ENCODE peak calls at places on chromosomes 4 and X, in eight cellular contexts. One of them, this sample, is unnamed.

GRCh38 chrX:124033821-124034220 is 72.3 kb downstream of the STAG2 start:
- DNase-seq in breast epithelium: no peak
- DNase-seq in suprapubic skin: no peak
- DNase-seq in stomach: no peak
- DNase-seq in esophagus muscularis mucosa: no peak
- DNase-seq in GM12891: no peak
- DNase-seq in transverse colon: no peak
- DNase-seq in HCT116: no peak
- DNase-seq in this sample: no peak

GRCh38 chr4:20761826-20762225 is 61.6 kb downstream of the PACRGL start:
- DNase-seq in HCT116: no peak
- DNase-seq in stomach: no peak
- DNase-seq in breast epithelium: no peak
- DNase-seq in transverse colon: no peak
- DNase-seq in suprapubic skin: no peak
- DNase-seq in esophagus muscularis mucosa: no peak
- DNase-seq in GM12891: no peak
- DNase-seq in this sample: no peak

GRCh38 chr4:27692098-27692679 is 831.5 kb downstream of the STIM2 start:
- DNase-seq in HCT116: peak
- DNase-seq in transverse colon: no peak
- DNase-seq in esophagus muscularis mucosa: no peak
- DNase-seq in GM12891: no peak
- DNase-seq in suprapubic skin: no peak
- DNase-seq in stomach: no peak
- DNase-seq in breast epithelium: no peak
- DNase-seq in this sample: no peak

GRCh38 chr4:128341634-128342033 is 54.0 kb upstream of the PGRMC2 start:
- DNase-seq in stomach: no peak
- DNase-seq in GM12891: no peak
- DNase-seq in transverse colon: no peak
- DNase-seq in HCT116: no peak
- DNase-seq in esophagus muscularis mucosa: no peak
- DNase-seq in suprapubic skin: no peak
- DNase-seq in breast epithelium: no peak
- DNase-seq in this sample: no peak

GRCh38 chr4:95531141-95531540 is 17.6 kb downstream of the UNC5C start:
- DNase-seq in transverse colon: no peak
- DNase-seq in stomach: no peak
- DNase-seq in suprapubic skin: no peak
- DNase-seq in breast epithelium: no peak
- DNase-seq in esophagus muscularis mucosa: no peak
- DNase-seq in HCT116: no peak
- DNase-seq in GM12891: no peak
- DNase-seq in this sample: no peak

GRCh38 chr4:5545271-5545670 is 163.1 kb downstream of the EVC2 start:
- DNase-seq in esophagus muscularis mucosa: no peak
- DNase-seq in breast epithelium: no peak
- DNase-seq in HCT116: no peak
- DNase-seq in stomach: no peak
- DNase-seq in suprapubic skin: no peak
- DNase-seq in GM12891: no peak
- DNase-seq in transverse colon: no peak
- DNase-seq in this sample: no peak

GRCh38 chr4:151719045-151719743 is 41.6 kb downstream of the GATB start:
- DNase-seq in stomach: no peak
- DNase-seq in esophagus muscularis mucosa: no peak
- DNase-seq in suprapubic skin: no peak
- DNase-seq in transverse colon: no peak
- DNase-seq in breast epithelium: no peak
- DNase-seq in HCT116: no peak
- DNase-seq in GM12891: no peak
- DNase-seq in this sample: no peak

GRCh38 chrX:118718737-118719136 is 8.7 kb upstream of the IL13RA1 start:
- DNase-seq in breast epithelium: no peak
- DNase-seq in esophagus muscularis mucosa: no peak
- DNase-seq in GM12891: no peak
- DNase-seq in HCT116: no peak
- DNase-seq in transverse colon: no peak
- DNase-seq in stomach: no peak
- DNase-seq in suprapubic skin: no peak
- DNase-seq in this sample: no peak

GRCh38 chrX:121231566-121232358 is 184.4 kb downstream of the GLUD2 start:
- DNase-seq in breast epithelium: no peak
- DNase-seq in stomach: no peak
- DNase-seq in HCT116: no peak
- DNase-seq in transverse colon: no peak
- DNase-seq in suprapubic skin: no peak
- DNase-seq in GM12891: no peak
- DNase-seq in esophagus muscularis mucosa: no peak
- DNase-seq in this sample: no peak

GRCh38 chrX:153766871-153767673 is 3.0 kb downstream of the PLXNB3 start:
- DNase-seq in stomach: no peak
- DNase-seq in GM12891: no peak
- DNase-seq in breast epithelium: no peak
- DNase-seq in HCT116: no peak
- DNase-seq in suprapubic skin: peak
- DNase-seq in esophagus muscularis mucosa: no peak
- DNase-seq in transverse colon: peak
- DNase-seq in this sample: peak

GRCh38 chrX:103629295-103630170 is 758 bp downstream of the TCEAL1 start:
- DNase-seq in transverse colon: peak
- DNase-seq in breast epithelium: peak
- DNase-seq in HCT116: no peak
- DNase-seq in esophagus muscularis mucosa: no peak
- DNase-seq in GM12891: no peak
- DNase-seq in suprapubic skin: peak
- DNase-seq in stomach: peak
- DNase-seq in this sample: no peak

GRCh38 chrX:42093756-42094155 is 170.4 kb upstream of the CASK start:
- DNase-seq in suprapubic skin: no peak
- DNase-seq in GM12891: no peak
- DNase-seq in esophagus muscularis mucosa: no peak
- DNase-seq in stomach: no peak
- DNase-seq in transverse colon: no peak
- DNase-seq in breast epithelium: no peak
- DNase-seq in HCT116: no peak
- DNase-seq in this sample: no peak

GRCh38 chrX:42097491-42097890 is 174.1 kb upstream of the CASK start:
- DNase-seq in transverse colon: no peak
- DNase-seq in suprapubic skin: no peak
- DNase-seq in GM12891: no peak
- DNase-seq in stomach: no peak
- DNase-seq in esophagus muscularis mucosa: no peak
- DNase-seq in breast epithelium: no peak
- DNase-seq in HCT116: no peak
- DNase-seq in this sample: no peak

GRCh38 chrX:42098897-42099296 is 175.5 kb upstream of the CASK start:
- DNase-seq in GM12891: no peak
- DNase-seq in breast epithelium: no peak
- DNase-seq in stomach: no peak
- DNase-seq in esophagus muscularis mucosa: no peak
- DNase-seq in suprapubic skin: no peak
- DNase-seq in transverse colon: no peak
- DNase-seq in HCT116: no peak
- DNase-seq in this sample: no peak

GRCh38 chrX:42094208-42094607 is 170.9 kb upstream of the CASK start:
- DNase-seq in suprapubic skin: no peak
- DNase-seq in esophagus muscularis mucosa: no peak
- DNase-seq in HCT116: no peak
- DNase-seq in stomach: no peak
- DNase-seq in transverse colon: no peak
- DNase-seq in breast epithelium: no peak
- DNase-seq in GM12891: no peak
- DNase-seq in this sample: no peak

DNA sequence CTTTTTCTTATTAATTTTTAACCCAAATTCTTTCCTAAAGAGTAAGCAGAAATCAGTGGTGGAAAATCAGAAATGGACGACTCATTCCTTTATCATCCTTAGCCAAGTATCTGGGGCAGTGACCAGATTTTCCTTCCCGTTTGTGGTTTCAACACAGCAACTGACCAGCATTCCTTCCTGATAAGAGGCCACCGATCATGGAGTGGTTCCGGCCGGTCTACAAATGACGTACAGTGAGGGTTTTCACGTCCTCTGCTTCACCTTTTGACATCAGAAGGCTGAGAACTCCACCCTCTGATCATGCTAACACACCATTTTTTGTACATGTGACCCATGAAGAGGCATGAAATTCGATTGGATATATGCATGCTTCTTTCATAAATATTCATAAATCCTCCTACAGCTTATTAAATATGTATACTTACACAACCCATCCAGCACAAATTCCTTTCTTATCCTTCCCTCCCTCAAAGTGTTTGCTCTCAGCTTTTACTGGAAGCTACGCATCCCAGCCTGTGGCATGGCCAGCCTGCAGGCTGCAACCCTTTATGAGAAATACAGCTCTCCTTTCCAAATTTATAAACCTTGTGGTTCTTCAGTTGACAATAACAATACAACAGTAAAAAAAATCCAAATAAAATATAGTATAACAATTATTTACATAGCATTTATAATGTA is 173.0 kb upstream of the CASK start:
- DNase-seq in esophagus muscularis mucosa: no peak
- DNase-seq in transverse colon: no peak
- DNase-seq in stomach: peak
- DNase-seq in suprapubic skin: no peak
- DNase-seq in breast epithelium: no peak
- DNase-seq in GM12891: no peak
- DNase-seq in HCT116: peak
- DNase-seq in this sample: no peak
- TF ChIP-seq POLR2AphosphoS5 in esophagus muscularis mucosa: no peak
- TF ChIP-seq POLR2AphosphoS5 in transverse colon: no peak
- TF ChIP-seq POLR2AphosphoS5 in stomach: no peak
- TF ChIP-seq POLR2AphosphoS5 in suprapubic skin: no peak
- TF ChIP-seq POLR2AphosphoS5 in breast epithelium: no peak
- TF ChIP-seq POLR2AphosphoS5 in GM12891: no peak
- TF ChIP-seq POLR2AphosphoS5 in HCT116: no peak
- TF ChIP-seq POLR2AphosphoS5 in this sample: no peak

GRCh38 chrX:19386679-19387078 is 43.0 kb downstream of the PDHA1 start:
- DNase-seq in stomach: no peak
- DNase-seq in breast epithelium: no peak
- DNase-seq in GM12891: no peak
- DNase-seq in suprapubic skin: no peak
- DNase-seq in transverse colon: no peak
- DNase-seq in HCT116: no peak
- DNase-seq in esophagus muscularis mucosa: no peak
- DNase-seq in this sample: no peak

GRCh38 chrX:19377799-19378198 is 34.1 kb downstream of the PDHA1 start:
- DNase-seq in breast epithelium: no peak
- DNase-seq in suprapubic skin: no peak
- DNase-seq in transverse colon: no peak
- DNase-seq in stomach: no peak
- DNase-seq in GM12891: no peak
- DNase-seq in HCT116: no peak
- DNase-seq in esophagus muscularis mucosa: no peak
- DNase-seq in this sample: no peak

GRCh38 chrX:19382500-19383145 is 38.9 kb downstream of the PDHA1 start:
- DNase-seq in suprapubic skin: no peak
- DNase-seq in HCT116: peak
- DNase-seq in breast epithelium: no peak
- DNase-seq in transverse colon: peak
- DNase-seq in esophagus muscularis mucosa: no peak
- DNase-seq in stomach: peak
- DNase-seq in GM12891: no peak
- DNase-seq in this sample: no peak

GRCh38 chrX:19375546-19375945 is 31.8 kb downstream of the PDHA1 start:
- DNase-seq in esophagus muscularis mucosa: no peak
- DNase-seq in HCT116: no peak
- DNase-seq in stomach: no peak
- DNase-seq in suprapubic skin: no peak
- DNase-seq in breast epithelium: no peak
- DNase-seq in GM12891: no peak
- DNase-seq in transverse colon: no peak
- DNase-seq in this sample: no peak

DNA sequence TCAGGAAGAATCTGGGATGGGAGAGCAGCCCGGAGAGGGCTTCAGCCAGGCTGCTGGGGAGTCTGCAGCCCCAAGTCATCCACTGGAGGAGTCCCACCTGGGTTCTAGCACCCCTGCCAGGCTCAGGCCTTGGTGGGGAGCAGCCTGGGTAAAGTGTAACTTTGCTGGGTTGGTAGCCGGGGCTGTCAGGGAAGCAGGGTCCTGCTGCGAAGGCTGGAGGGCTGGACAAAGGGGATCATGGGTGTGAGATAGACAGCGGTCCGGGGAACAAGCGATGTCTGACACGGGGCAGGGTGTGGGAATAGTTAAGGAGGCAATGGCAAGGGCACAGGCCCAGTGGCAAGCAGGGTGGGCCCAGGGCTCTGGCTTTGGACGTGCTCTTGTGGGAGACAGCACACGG is 37.6 kb downstream of the PDHA1 start:
- DNase-seq in HCT116: no peak
- DNase-seq in stomach: peak
- DNase-seq in suprapubic skin: no peak
- DNase-seq in esophagus muscularis mucosa: no peak
- DNase-seq in transverse colon: no peak
- DNase-seq in breast epithelium: no peak
- DNase-seq in GM12891: no peak
- DNase-seq in this sample: no peak
- TF ChIP-seq POLR2A in HCT116: no peak
- TF ChIP-seq POLR2A in stomach: no peak
- TF ChIP-seq POLR2A in suprapubic skin: no peak
- TF ChIP-seq POLR2A in esophagus muscularis mucosa: no peak
- TF ChIP-seq POLR2A in transverse colon: no peak
- TF ChIP-seq POLR2A in breast epithelium: no peak
- TF ChIP-seq POLR2A in GM12891: no peak
- TF ChIP-seq POLR2A in this sample: no peak

GRCh38 chrX:15751160-15751819 is 13.2 kb downstream of the CA5B start:
- DNase-seq in transverse colon: no peak
- DNase-seq in stomach: no peak
- DNase-seq in esophagus muscularis mucosa: no peak
- DNase-seq in HCT116: no peak
- DNase-seq in GM12891: no peak
- DNase-seq in breast epithelium: no peak
- DNase-seq in suprapubic skin: no peak
- DNase-seq in this sample: no peak
- TF ChIP-seq POLR2AphosphoS5 in transverse colon: no peak
- TF ChIP-seq POLR2AphosphoS5 in stomach: no peak
- TF ChIP-seq POLR2AphosphoS5 in esophagus muscularis mucosa: no peak
- TF ChIP-seq POLR2AphosphoS5 in HCT116: no peak
- TF ChIP-seq POLR2AphosphoS5 in GM12891: no peak
- TF ChIP-seq POLR2AphosphoS5 in breast epithelium: no peak
- TF ChIP-seq POLR2AphosphoS5 in suprapubic skin: no peak
- TF ChIP-seq POLR2AphosphoS5 in this sample: no peak

GRCh38 chr4:1010522-1011021 is 854 bp upstream of the FGFRL1 start:
- DNase-seq in HCT116: peak
- DNase-seq in suprapubic skin: peak
- DNase-seq in transverse colon: peak
- DNase-seq in breast epithelium: no peak
- DNase-seq in GM12891: no peak
- DNase-seq in esophagus muscularis mucosa: no peak
- DNase-seq in stomach: peak
- DNase-seq in this sample: no peak
- TF ChIP-seq POLR2A in HCT116: no peak
- TF ChIP-seq POLR2A in suprapubic skin: no peak
- TF ChIP-seq POLR2A in transverse colon: peak
- TF ChIP-seq POLR2A in breast epithelium: no peak
- TF ChIP-seq POLR2A in GM12891: no peak
- TF ChIP-seq POLR2A in esophagus muscularis mucosa: peak
- TF ChIP-seq POLR2A in stomach: no peak
- TF ChIP-seq POLR2A in this sample: no peak

This sample was measured in GM12892.